ENCODE peak calls at places on chromosome 15, in eight cellular contexts. T, B, I, V, C, L, J and R are unnamed samples.

GRCh38 chr15:86855962-86856361 is 776.3 kb downstream of the AGBL1 start:
- DNase-seq in L (no peak), V (no peak), C (no peak), B (no peak), I (no peak), T (no peak), J (no peak), R (no peak)

GRCh38 chr15:40149339-40149738 is 11.5 kb upstream of the BUB1B start:
- DNase-seq in B (no peak), T (no peak), I (no peak), J (no peak), L (no peak), V (no peak), C (no peak), R (no peak)

GRCh38 chr15:100902436-100903190 is 16.5 kb upstream of the LRRK1 start:
- DNase-seq in B (no peak), V (no peak), L (no peak), T (no peak), I (no peak), J (peak; percentile 67), C (peak; percentile 91), R (peak; percentile 90)

GRCh38 chr15:78374436-78375393 is 34.6 kb downstream of the CRABP1 start:
- DNase-seq in V (no peak), J (no peak), C (no peak), I (no peak), L (no peak), T (no peak), B (peak; percentile 93), R (no peak)

GRCh38 chr15:67812232-67812631 is 13.1 kb upstream of the SKOR1 start:
- DNase-seq in B (no peak), V (no peak), L (no peak), C (no peak), I (peak; percentile 70), J (no peak), T (no peak), R (no peak)

GRCh38 chr15:49865925-49866757 is 245.3 kb downstream of the DTWD1 start:
- DNase-seq in L (no peak), B (peak; percentile 85), T (no peak), I (no peak), C (peak; percentile 51), J (no peak), V (no peak), R (no peak)

GRCh38 chr15:40437754-40438687 is 2.7 kb upstream of the BAHD1 start:
- DNase-seq in I (peak; percentile 72), V (no peak), C (no peak), L (no peak), B (peak; percentile 41), J (no peak), T (no peak), R (no peak)

GRCh38 chr15:58425185-58425584 is 6.6 kb upstream of the LIPC start:
- DNase-seq in T (no peak), J (no peak), V (no peak), I (no peak), B (peak; percentile 39), C (no peak), L (no peak), R (no peak)

GRCh38 chr15:83062768-83063180 is 4.3 kb downstream of the BTBD1 start:
- DNase-seq in C (no peak), J (no peak), B (no peak), V (no peak), L (no peak), I (no peak), T (no peak), R (no peak)

GRCh38 chr15:80242132-80242769 is 9.8 kb downstream of the CTXND1 start:
- DNase-seq in L (no peak), B (peak; percentile 54), C (peak; percentile 47), T (no peak), J (no peak), V (no peak), I (peak; percentile 73), R (peak; percentile 60)

GRCh38 chr15:72859757-72860145 is 76.2 kb upstream of the ADPGK start:
- DNase-seq in I (no peak), J (no peak), C (no peak), L (no peak), V (no peak), B (no peak), T (no peak), R (no peak)

GRCh38 chr15:73239564-73240208 is 129.1 kb downstream of the HCN4 start:
- DNase-seq in B (peak; percentile 41), J (no peak), C (no peak), L (no peak), T (no peak), I (no peak), V (no peak), R (peak; percentile 29)

GRCh38 chr15:45499426-45499825 is 23.1 kb downstream of the SLC30A4 start:
- DNase-seq in J (no peak), C (peak; percentile 23), L (no peak), V (no peak), I (peak; percentile 15), B (no peak), T (no peak), R (peak; percentile 30)

GRCh38 chr15:74320358-74321247 is 46.8 kb downstream of the CYP11A1 start:
- DNase-seq in J (no peak), V (no peak), C (peak; percentile 38), B (peak; percentile 39), T (no peak), I (peak; percentile 82), L (no peak), R (peak; percentile 67)

GRCh38 chr15:92527197-92527596 is 128.4 kb downstream of the FAM174B start:
- DNase-seq in I (no peak), B (no peak), V (no peak), C (no peak), J (no peak), L (no peak), T (no peak), R (peak; percentile 89)

GRCh38 chr15:83320831-83321230 is 36.4 kb upstream of the BNC1 start:
- DNase-seq in L (no peak), T (no peak), C (no peak), J (no peak), B (no peak), V (no peak), I (no peak), R (peak; percentile 37)

GRCh38 chr15:56208641-56209155 is 35.0 kb downstream of the RFX7 start:
- DNase-seq in L (no peak), I (no peak), C (no peak), B (no peak), V (no peak), T (no peak), J (no peak), R (peak; percentile 13)

GRCh38 chr15:101675796-101676582 is 23.8 kb upstream of the TM2D3 start:
- DNase-seq in B (no peak), T (no peak), V (no peak), C (peak; percentile 84), I (no peak), J (no peak), L (peak; percentile 44), R (peak; percentile 77)

GRCh38 chr15:23570466-23570865 is 5.0 kb downstream of the MKRN3 start:
- DNase-seq in C (peak; percentile 14), J (no peak), V (no peak), T (no peak), I (no peak), B (no peak), L (no peak), R (no peak)

GRCh38 chr15:78895411-78895810 is 22.7 kb downstream of the MORF4L1 start:
- DNase-seq in B (no peak), V (no peak), C (no peak), T (no peak), L (no peak), I (no peak), J (no peak), R (no peak)

GRCh38 chr15:59274126-59274970 is 67.7 kb downstream of the LDHAL6B start:
- DNase-seq in J (no peak), C (peak; percentile 78), I (no peak), L (no peak), V (no peak), B (peak; percentile 86), T (no peak), R (peak; percentile 56)

GRCh38 chr15:66886686-66887273 is 178.6 kb upstream of the SMAD3 start:
- DNase-seq in B (no peak), T (no peak), C (no peak), I (no peak), L (no peak), V (no peak), J (no peak), R (no peak)

GRCh38 chr15:59762558-59762957 is 73.4 kb upstream of the BNIP2 start:
- DNase-seq in I (no peak), V (no peak), B (no peak), C (no peak), T (no peak), L (no peak), J (no peak), R (no peak)